ENCODE peak calls at places on chromosome 15, in seven cellular contexts. One of them, this sample, is unnamed.

GRCh38 chr15:90413411-90414379 is 25.7 kb downstream of the IQGAP1 start:
- DNase-seq in mucosa of descending colon: no peak
- DNase-seq in lung: no peak
- DNase-seq in astrocyte of the spinal cord: peak
- DNase-seq in fibroblast of pulmonary artery: peak
- DNase-seq in fibroblast of the aortic adventitia: peak
- DNase-seq in fibroblast of mammary gland: peak
- DNase-seq in this sample: peak

GRCh38 chr15:63601727-63602185 is 4.6 kb downstream of the FBXL22 start:
- DNase-seq in astrocyte of the spinal cord: no peak
- DNase-seq in fibroblast of pulmonary artery: no peak
- DNase-seq in fibroblast of the aortic adventitia: no peak
- DNase-seq in lung: no peak
- DNase-seq in fibroblast of mammary gland: no peak
- DNase-seq in mucosa of descending colon: peak
- DNase-seq in this sample: no peak

GRCh38 chr15:81002004-81002253 is 1.2 kb downstream of the TLNRD1 start:
- DNase-seq in fibroblast of mammary gland: no peak
- DNase-seq in fibroblast of pulmonary artery: no peak
- DNase-seq in lung: no peak
- DNase-seq in astrocyte of the spinal cord: no peak
- DNase-seq in fibroblast of the aortic adventitia: no peak
- DNase-seq in mucosa of descending colon: no peak
- DNase-seq in this sample: no peak

GRCh38 chr15:31270767-31271166 is 55.9 kb upstream of the KLF13 start:
- DNase-seq in astrocyte of the spinal cord: no peak
- DNase-seq in fibroblast of mammary gland: no peak
- DNase-seq in fibroblast of the aortic adventitia: no peak
- DNase-seq in mucosa of descending colon: no peak
- DNase-seq in lung: peak
- DNase-seq in fibroblast of pulmonary artery: no peak
- DNase-seq in this sample: no peak

GRCh38 chr15:33680336-33680735 is 288.0 kb upstream of the CHRM5 start:
- DNase-seq in astrocyte of the spinal cord: no peak
- DNase-seq in mucosa of descending colon: no peak
- DNase-seq in fibroblast of mammary gland: no peak
- DNase-seq in lung: no peak
- DNase-seq in fibroblast of pulmonary artery: no peak
- DNase-seq in fibroblast of the aortic adventitia: no peak
- DNase-seq in this sample: no peak

GRCh38 chr15:40939909-40940801 is 11.0 kb downstream of the DLL4 start:
- DNase-seq in mucosa of descending colon: no peak
- DNase-seq in lung: no peak
- DNase-seq in fibroblast of the aortic adventitia: no peak
- DNase-seq in astrocyte of the spinal cord: no peak
- DNase-seq in fibroblast of pulmonary artery: no peak
- DNase-seq in fibroblast of mammary gland: no peak
- DNase-seq in this sample: no peak

GRCh38 chr15:35654334-35654733 is 108.4 kb upstream of the DPH6 start:
- DNase-seq in astrocyte of the spinal cord: no peak
- DNase-seq in fibroblast of the aortic adventitia: no peak
- DNase-seq in fibroblast of mammary gland: no peak
- DNase-seq in lung: no peak
- DNase-seq in fibroblast of pulmonary artery: no peak
- DNase-seq in mucosa of descending colon: no peak
- DNase-seq in this sample: no peak

GRCh38 chr15:99106417-99107220 is 1.7 kb downstream of the SYNM start:
- DNase-seq in astrocyte of the spinal cord: peak
- DNase-seq in lung: no peak
- DNase-seq in fibroblast of mammary gland: peak
- DNase-seq in fibroblast of pulmonary artery: peak
- DNase-seq in mucosa of descending colon: no peak
- DNase-seq in fibroblast of the aortic adventitia: peak
- DNase-seq in this sample: no peak

GRCh38 chr15:30791776-30792175 is 111.9 kb upstream of the FAN1 start:
- DNase-seq in lung: no peak
- DNase-seq in fibroblast of mammary gland: no peak
- DNase-seq in fibroblast of pulmonary artery: no peak
- DNase-seq in mucosa of descending colon: no peak
- DNase-seq in astrocyte of the spinal cord: no peak
- DNase-seq in fibroblast of the aortic adventitia: no peak
- DNase-seq in this sample: no peak

GRCh38 chr15:35252351-35252865 is 167.3 kb upstream of the NANOGP8 start:
- DNase-seq in fibroblast of mammary gland: no peak
- DNase-seq in lung: no peak
- DNase-seq in fibroblast of the aortic adventitia: no peak
- DNase-seq in fibroblast of pulmonary artery: no peak
- DNase-seq in astrocyte of the spinal cord: no peak
- DNase-seq in mucosa of descending colon: no peak
- DNase-seq in this sample: no peak

GRCh38 chr15:65083262-65083701 is 6.7 kb downstream of the KBTBD13 start:
- DNase-seq in fibroblast of the aortic adventitia: peak
- DNase-seq in fibroblast of pulmonary artery: peak
- DNase-seq in fibroblast of mammary gland: peak
- DNase-seq in lung: no peak
- DNase-seq in astrocyte of the spinal cord: peak
- DNase-seq in mucosa of descending colon: no peak
- DNase-seq in this sample: peak

GRCh38 chr15:92869263-92869940 is 30.7 kb upstream of the CHD2 start:
- DNase-seq in fibroblast of mammary gland: no peak
- DNase-seq in fibroblast of pulmonary artery: peak
- DNase-seq in lung: no peak
- DNase-seq in astrocyte of the spinal cord: no peak
- DNase-seq in fibroblast of the aortic adventitia: peak
- DNase-seq in mucosa of descending colon: no peak
- DNase-seq in this sample: peak

GRCh38 chr15:39631357-39631756 is 50.5 kb downstream of the THBS1 start:
- DNase-seq in fibroblast of mammary gland: no peak
- DNase-seq in fibroblast of pulmonary artery: no peak
- DNase-seq in fibroblast of the aortic adventitia: no peak
- DNase-seq in astrocyte of the spinal cord: peak
- DNase-seq in mucosa of descending colon: no peak
- DNase-seq in lung: no peak
- DNase-seq in this sample: no peak

GRCh38 chr15:70251246-70251990 is 153.7 kb upstream of the TLE3 start:
- DNase-seq in fibroblast of mammary gland: no peak
- DNase-seq in lung: no peak
- DNase-seq in astrocyte of the spinal cord: no peak
- DNase-seq in fibroblast of the aortic adventitia: no peak
- DNase-seq in mucosa of descending colon: no peak
- DNase-seq in fibroblast of pulmonary artery: no peak
- DNase-seq in this sample: no peak

GRCh38 chr15:70220444-70220937 is 122.8 kb upstream of the TLE3 start:
- DNase-seq in fibroblast of pulmonary artery: no peak
- DNase-seq in mucosa of descending colon: no peak
- DNase-seq in astrocyte of the spinal cord: no peak
- DNase-seq in fibroblast of mammary gland: no peak
- DNase-seq in lung: no peak
- DNase-seq in fibroblast of the aortic adventitia: no peak
- DNase-seq in this sample: no peak

GRCh38 chr15:29550834-29551465 is 271.3 kb downstream of the TJP1 start:
- DNase-seq in fibroblast of pulmonary artery: no peak
- DNase-seq in fibroblast of the aortic adventitia: no peak
- DNase-seq in lung: no peak
- DNase-seq in astrocyte of the spinal cord: no peak
- DNase-seq in fibroblast of mammary gland: peak
- DNase-seq in mucosa of descending colon: no peak
- DNase-seq in this sample: no peak

GRCh38 chr15:22265056-22265945 is 185.0 kb downstream of the OR4M2 start:
- DNase-seq in fibroblast of pulmonary artery: no peak
- DNase-seq in astrocyte of the spinal cord: no peak
- DNase-seq in mucosa of descending colon: no peak
- DNase-seq in fibroblast of the aortic adventitia: no peak
- DNase-seq in lung: no peak
- DNase-seq in fibroblast of mammary gland: no peak
- DNase-seq in this sample: no peak

GRCh38 chr15:60590935-60591490 is 112.1 kb upstream of the ICE2 start:
- DNase-seq in lung: peak
- DNase-seq in astrocyte of the spinal cord: peak
- DNase-seq in fibroblast of pulmonary artery: peak
- DNase-seq in fibroblast of mammary gland: peak
- DNase-seq in mucosa of descending colon: peak
- DNase-seq in fibroblast of the aortic adventitia: no peak
- DNase-seq in this sample: peak

GRCh38 chr15:67758610-67759300 is 66.6 kb upstream of the SKOR1 start:
- DNase-seq in lung: no peak
- DNase-seq in fibroblast of the aortic adventitia: peak
- DNase-seq in fibroblast of mammary gland: no peak
- DNase-seq in mucosa of descending colon: no peak
- DNase-seq in fibroblast of pulmonary artery: no peak
- DNase-seq in astrocyte of the spinal cord: peak
- DNase-seq in this sample: no peak

GRCh38 chr15:45486317-45486716 is 36.2 kb downstream of the SLC30A4 start:
- DNase-seq in fibroblast of the aortic adventitia: no peak
- DNase-seq in fibroblast of pulmonary artery: no peak
- DNase-seq in lung: no peak
- DNase-seq in mucosa of descending colon: no peak
- DNase-seq in fibroblast of mammary gland: no peak
- DNase-seq in astrocyte of the spinal cord: no peak
- DNase-seq in this sample: no peak

DNA sequence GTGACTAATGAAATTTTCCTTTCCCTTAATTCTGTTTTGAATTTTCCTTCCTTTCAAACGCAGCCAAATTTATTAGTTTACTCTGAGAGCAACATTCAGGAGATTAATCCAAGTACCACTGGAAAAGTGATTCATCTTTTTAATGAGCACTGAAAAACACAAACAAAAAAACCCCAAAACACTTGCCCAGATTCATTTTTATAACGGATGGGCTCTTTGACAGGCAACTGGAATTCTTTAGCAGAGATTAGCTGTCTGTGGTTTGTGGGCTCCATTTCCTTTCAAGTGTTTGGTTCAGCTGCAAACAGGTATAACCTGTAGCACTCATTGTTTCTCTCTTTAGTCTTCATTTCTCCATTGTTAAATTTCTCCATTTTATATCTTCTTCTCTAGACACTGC is 3.1 kb upstream of the POLR2M start:
- DNase-seq in fibroblast of mammary gland: no peak
- DNase-seq in fibroblast of the aortic adventitia: no peak
- DNase-seq in mucosa of descending colon: no peak
- DNase-seq in fibroblast of pulmonary artery: no peak
- DNase-seq in astrocyte of the spinal cord: no peak
- DNase-seq in lung: no peak
- DNase-seq in this sample: no peak
- H3K4me3 ChIP-seq in fibroblast of mammary gland: no peak
- H3K4me3 ChIP-seq in fibroblast of the aortic adventitia: no peak
- H3K4me3 ChIP-seq in mucosa of descending colon: no peak
- H3K4me3 ChIP-seq in fibroblast of pulmonary artery: no peak
- H3K4me3 ChIP-seq in astrocyte of the spinal cord: no peak
- H3K4me3 ChIP-seq in lung: no peak
- H3K4me3 ChIP-seq in this sample: no peak

DNA sequence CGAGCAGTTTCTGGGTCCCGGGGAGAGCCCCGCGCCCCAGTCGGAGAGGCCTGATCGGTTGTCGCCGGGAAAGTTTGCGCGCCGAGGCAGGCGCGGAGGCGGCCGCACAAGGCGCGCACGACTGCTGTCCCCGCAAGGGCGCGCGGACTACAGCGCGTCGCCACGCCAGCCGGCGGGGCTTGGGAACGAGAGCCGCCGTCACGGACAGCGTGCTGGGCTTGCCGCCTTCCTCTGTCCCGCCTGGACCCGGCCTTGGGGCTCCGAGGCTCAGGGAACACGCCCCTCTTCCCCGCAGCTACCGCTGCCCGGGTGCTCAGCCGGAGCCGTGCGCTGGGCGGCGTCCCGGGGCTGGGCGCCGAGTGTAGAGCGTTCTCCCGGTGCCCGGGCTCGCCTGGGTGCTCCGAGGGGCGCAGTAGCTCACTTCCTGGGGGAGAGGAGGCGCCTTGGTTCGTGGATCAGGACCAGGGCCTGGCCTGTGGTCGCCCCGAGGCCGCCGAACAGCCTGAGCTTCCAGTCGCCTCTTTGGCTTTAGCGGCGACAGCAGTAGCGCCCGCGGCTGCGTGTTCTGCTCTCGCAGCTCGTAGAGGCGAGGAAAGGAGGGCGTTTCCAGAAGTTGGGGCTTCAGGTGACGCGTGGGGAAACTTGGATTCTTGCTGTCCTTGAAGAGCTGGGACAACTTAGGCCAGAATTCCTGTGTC is 226.6 kb upstream of the C2CD4B start:
- DNase-seq in fibroblast of the aortic adventitia: peak
- DNase-seq in mucosa of descending colon: peak
- DNase-seq in fibroblast of pulmonary artery: peak
- DNase-seq in lung: no peak
- DNase-seq in fibroblast of mammary gland: peak
- DNase-seq in astrocyte of the spinal cord: peak
- DNase-seq in this sample: peak
- TF ChIP-seq CTCF in fibroblast of the aortic adventitia: peak
- TF ChIP-seq CTCF in mucosa of descending colon: no peak
- TF ChIP-seq CTCF in fibroblast of pulmonary artery: peak
- TF ChIP-seq CTCF in lung: no peak
- TF ChIP-seq CTCF in fibroblast of mammary gland: no peak
- TF ChIP-seq CTCF in astrocyte of the spinal cord: peak
- TF ChIP-seq CTCF in this sample: peak

DNA sequence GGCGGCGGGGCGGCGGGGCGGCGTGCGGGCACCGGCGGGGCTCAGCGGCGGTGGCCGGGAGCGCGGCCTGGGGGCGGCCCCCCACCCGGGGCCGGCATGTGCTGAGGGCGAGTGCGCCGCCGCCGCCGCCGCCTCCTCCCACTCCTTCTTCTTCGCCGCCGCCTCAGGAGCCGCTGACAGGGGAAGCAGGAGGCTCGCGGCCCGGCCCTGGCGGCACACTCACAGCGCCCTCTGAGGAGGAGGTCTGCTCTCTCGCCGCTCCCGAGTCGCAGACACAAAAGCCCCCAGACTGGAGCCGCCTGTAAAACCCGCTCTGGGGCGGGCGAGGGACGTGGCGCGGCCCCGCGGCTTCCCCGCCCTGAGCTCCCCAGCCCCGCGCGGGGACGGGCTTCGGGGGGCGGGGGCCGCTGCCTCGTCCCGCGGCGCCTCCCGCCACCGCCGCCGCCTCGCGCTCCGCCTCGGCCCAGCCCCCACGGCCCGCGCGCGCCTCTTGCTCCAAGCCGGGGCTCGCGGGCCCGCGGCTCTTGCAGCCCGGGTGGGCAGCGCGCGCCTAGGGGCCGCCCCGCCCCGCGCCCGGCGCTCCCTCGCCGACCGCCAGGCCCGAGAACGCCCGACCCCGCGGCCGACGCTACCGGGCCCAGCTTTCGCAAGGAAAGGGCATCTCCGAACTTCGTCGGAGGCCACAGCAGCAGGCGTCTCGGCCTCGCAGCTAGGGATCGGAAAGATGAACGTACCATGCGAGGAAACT is at the start of gene PYGO1:
- DNase-seq in fibroblast of mammary gland: peak
- DNase-seq in fibroblast of the aortic adventitia: peak
- DNase-seq in mucosa of descending colon: peak
- DNase-seq in astrocyte of the spinal cord: peak
- DNase-seq in lung: peak
- DNase-seq in fibroblast of pulmonary artery: peak
- DNase-seq in this sample: peak
- H3K4me3 ChIP-seq in fibroblast of mammary gland: peak
- H3K4me3 ChIP-seq in fibroblast of the aortic adventitia: peak
- H3K4me3 ChIP-seq in mucosa of descending colon: peak
- H3K4me3 ChIP-seq in astrocyte of the spinal cord: peak
- H3K4me3 ChIP-seq in lung: peak
- H3K4me3 ChIP-seq in fibroblast of pulmonary artery: peak
- H3K4me3 ChIP-seq in this sample: peak

DNA sequence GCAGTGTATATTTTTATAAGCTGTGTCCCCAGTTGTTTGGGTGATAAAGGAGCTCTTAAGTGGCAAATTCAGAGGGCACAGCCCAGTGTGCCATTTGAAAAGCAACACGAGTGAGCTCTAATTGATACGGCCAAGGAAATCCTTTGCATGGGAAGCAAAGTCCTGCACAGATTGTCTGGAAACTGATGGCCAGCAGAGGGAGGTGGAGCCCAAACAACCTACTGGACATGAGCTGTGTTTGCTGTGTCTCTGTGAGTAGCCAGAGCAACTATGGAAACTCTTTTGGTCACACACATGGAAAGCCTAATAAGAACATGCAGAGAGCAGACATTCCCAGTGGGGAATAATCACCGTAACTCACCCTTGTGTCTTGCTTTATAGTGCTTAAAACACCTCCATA is 24.4 kb downstream of the ONECUT1 start:
- DNase-seq in lung: no peak
- DNase-seq in astrocyte of the spinal cord: peak
- DNase-seq in fibroblast of pulmonary artery: peak
- DNase-seq in fibroblast of the aortic adventitia: no peak
- DNase-seq in mucosa of descending colon: no peak
- DNase-seq in fibroblast of mammary gland: no peak
- DNase-seq in this sample: peak
- TF ChIP-seq CTCF in lung: no peak
- TF ChIP-seq CTCF in astrocyte of the spinal cord: peak
- TF ChIP-seq CTCF in fibroblast of pulmonary artery: peak
- TF ChIP-seq CTCF in fibroblast of the aortic adventitia: peak
- TF ChIP-seq CTCF in mucosa of descending colon: no peak
- TF ChIP-seq CTCF in fibroblast of mammary gland: peak
- TF ChIP-seq CTCF in this sample: peak

This sample was measured in foreskin fibroblast.